ENCODE peak calls at places on chromosomes 1 and 21, in six cellular contexts. One of them, this sample, is unnamed.
A peak's percentile ranks its signal among the peaks of the same experiment; 100 is the strongest.

GRCh38 chr1:29349871-29350491 is 113.7 kb downstream of the PTPRU start:
- DNase-seq in psoas muscle: no peak
- DNase-seq in GM13976: no peak
- DNase-seq in endodermal cell: no peak
- DNase-seq in nephron progenitor cell: no peak
- DNase-seq in coronary artery: no peak
- DNase-seq in this sample: no peak

GRCh38 chr1:153956997-153957715 is 1.3 kb downstream of the CRTC2 start:
- DNase-seq in psoas muscle: no peak
- DNase-seq in GM13976: no peak
- DNase-seq in endodermal cell: no peak
- DNase-seq in nephron progenitor cell: no peak
- DNase-seq in coronary artery: no peak
- DNase-seq in this sample: no peak

GRCh38 chr1:230458509-230458908 is 32.4 kb upstream of the PGBD5 start:
- DNase-seq in psoas muscle: no peak
- DNase-seq in GM13976: no peak
- DNase-seq in endodermal cell: no peak
- DNase-seq in nephron progenitor cell: no peak
- DNase-seq in coronary artery: no peak
- DNase-seq in this sample: no peak

GRCh38 chr1:193190096-193190744 is 3.8 kb upstream of the B3GALT2 start:
- DNase-seq in psoas muscle: no peak
- DNase-seq in GM13976: no peak
- DNase-seq in endodermal cell: no peak
- DNase-seq in nephron progenitor cell: no peak
- DNase-seq in coronary artery: no peak
- DNase-seq in this sample: no peak

GRCh38 chr21:24705201-24705600 is 902.1 kb downstream of the MRPL39 start:
- DNase-seq in psoas muscle: no peak
- DNase-seq in GM13976: no peak
- DNase-seq in endodermal cell: no peak
- DNase-seq in nephron progenitor cell: no peak
- DNase-seq in coronary artery: no peak
- DNase-seq in this sample: no peak

GRCh38 chr1:229674042-229674441 is 48.0 kb downstream of the URB2 start:
- DNase-seq in psoas muscle: no peak
- DNase-seq in GM13976: no peak
- DNase-seq in endodermal cell: no peak
- DNase-seq in nephron progenitor cell: no peak
- DNase-seq in coronary artery: no peak
- DNase-seq in this sample: no peak

GRCh38 chr1:27235827-27236226 is 1.4 kb downstream of the WDTC1 start:
- DNase-seq in psoas muscle: no peak
- DNase-seq in GM13976: no peak
- DNase-seq in endodermal cell: no peak
- DNase-seq in nephron progenitor cell: no peak
- DNase-seq in coronary artery: no peak
- DNase-seq in this sample: no peak

GRCh38 chr1:98468111-98468717 is 193.3 kb upstream of the SNX7 start:
- DNase-seq in psoas muscle: no peak
- DNase-seq in GM13976: peak; percentile 0
- DNase-seq in endodermal cell: no peak
- DNase-seq in nephron progenitor cell: peak; percentile 3
- DNase-seq in coronary artery: no peak
- DNase-seq in this sample: no peak

GRCh38 chr1:185972096-185972875 is 238.1 kb downstream of the HMCN1 start:
- DNase-seq in psoas muscle: no peak
- DNase-seq in GM13976: no peak
- DNase-seq in endodermal cell: no peak
- DNase-seq in nephron progenitor cell: no peak
- DNase-seq in coronary artery: no peak
- DNase-seq in this sample: no peak

GRCh38 chr1:5514519-5515183 is 477.6 kb downstream of the NPHP4 start:
- DNase-seq in psoas muscle: peak; percentile 76
- DNase-seq in GM13976: peak; percentile 87
- DNase-seq in endodermal cell: peak; percentile 92
- DNase-seq in nephron progenitor cell: peak; percentile 91
- DNase-seq in coronary artery: no peak
- DNase-seq in this sample: no peak

GRCh38 chr1:30447701-30448100 is 275.7 kb downstream of the MATN1 start:
- DNase-seq in psoas muscle: no peak
- DNase-seq in GM13976: no peak
- DNase-seq in endodermal cell: peak; percentile 30
- DNase-seq in nephron progenitor cell: no peak
- DNase-seq in coronary artery: no peak
- DNase-seq in this sample: no peak

GRCh38 chr1:238061967-238062613 is 171.4 kb upstream of the ZP4 start:
- DNase-seq in psoas muscle: no peak
- DNase-seq in GM13976: no peak
- DNase-seq in endodermal cell: no peak
- DNase-seq in nephron progenitor cell: no peak
- DNase-seq in coronary artery: no peak
- DNase-seq in this sample: no peak

GRCh38 chr1:110581637-110582036 is 24.5 kb downstream of the KCNA2 start:
- DNase-seq in psoas muscle: no peak
- DNase-seq in GM13976: no peak
- DNase-seq in endodermal cell: no peak
- DNase-seq in nephron progenitor cell: no peak
- DNase-seq in coronary artery: peak; percentile 47
- DNase-seq in this sample: no peak

GRCh38 chr21:36889401-36889800 is 77.1 kb downstream of the HLCS start:
- DNase-seq in psoas muscle: no peak
- DNase-seq in GM13976: no peak
- DNase-seq in endodermal cell: no peak
- DNase-seq in nephron progenitor cell: no peak
- DNase-seq in coronary artery: no peak
- DNase-seq in this sample: peak; percentile 48

GRCh38 chr1:177945943-177946650 is 23.8 kb downstream of the SEC16B start:
- DNase-seq in psoas muscle: peak; percentile 63
- DNase-seq in GM13976: peak; percentile 67
- DNase-seq in endodermal cell: peak; percentile 93
- DNase-seq in nephron progenitor cell: peak; percentile 76
- DNase-seq in coronary artery: no peak
- DNase-seq in this sample: peak; percentile 84

GRCh38 chr1:58539553-58539952 is 7.0 kb downstream of the OMA1 start:
- DNase-seq in psoas muscle: no peak
- DNase-seq in GM13976: no peak
- DNase-seq in endodermal cell: no peak
- DNase-seq in nephron progenitor cell: no peak
- DNase-seq in coronary artery: no peak
- DNase-seq in this sample: no peak

GRCh38 chr1:4128616-4129015 is 228.5 kb upstream of the C1orf174 start:
- DNase-seq in psoas muscle: no peak
- DNase-seq in GM13976: no peak
- DNase-seq in endodermal cell: no peak
- DNase-seq in nephron progenitor cell: no peak
- DNase-seq in coronary artery: no peak
- DNase-seq in this sample: no peak
- TF ChIP-seq CTCF in psoas muscle: no peak
- TF ChIP-seq CTCF in GM13976: no peak
- TF ChIP-seq CTCF in endodermal cell: no peak
- TF ChIP-seq CTCF in nephron progenitor cell: no peak
- TF ChIP-seq CTCF in coronary artery: no peak
- TF ChIP-seq CTCF in this sample: no peak

GRCh38 chr1:47915677-47916353 is 81.4 kb downstream of the TRABD2B start:
- DNase-seq in psoas muscle: no peak
- DNase-seq in GM13976: no peak
- DNase-seq in endodermal cell: peak; percentile 64
- DNase-seq in nephron progenitor cell: no peak
- DNase-seq in coronary artery: no peak
- DNase-seq in this sample: no peak

GRCh38 chr1:47917696-47918095 is 79.5 kb downstream of the TRABD2B start:
- DNase-seq in psoas muscle: no peak
- DNase-seq in GM13976: no peak
- DNase-seq in endodermal cell: no peak
- DNase-seq in nephron progenitor cell: no peak
- DNase-seq in coronary artery: no peak
- DNase-seq in this sample: no peak

GRCh38 chr1:47914952-47915676 is 82.1 kb downstream of the TRABD2B start:
- DNase-seq in psoas muscle: no peak
- DNase-seq in GM13976: no peak
- DNase-seq in endodermal cell: peak; percentile 57
- DNase-seq in nephron progenitor cell: no peak
- DNase-seq in coronary artery: no peak
- DNase-seq in this sample: no peak

GRCh38 chr1:47919113-47919833 is 77.9 kb downstream of the TRABD2B start:
- DNase-seq in psoas muscle: no peak
- DNase-seq in GM13976: no peak
- DNase-seq in endodermal cell: no peak
- DNase-seq in nephron progenitor cell: no peak
- DNase-seq in coronary artery: no peak
- DNase-seq in this sample: no peak

DNA sequence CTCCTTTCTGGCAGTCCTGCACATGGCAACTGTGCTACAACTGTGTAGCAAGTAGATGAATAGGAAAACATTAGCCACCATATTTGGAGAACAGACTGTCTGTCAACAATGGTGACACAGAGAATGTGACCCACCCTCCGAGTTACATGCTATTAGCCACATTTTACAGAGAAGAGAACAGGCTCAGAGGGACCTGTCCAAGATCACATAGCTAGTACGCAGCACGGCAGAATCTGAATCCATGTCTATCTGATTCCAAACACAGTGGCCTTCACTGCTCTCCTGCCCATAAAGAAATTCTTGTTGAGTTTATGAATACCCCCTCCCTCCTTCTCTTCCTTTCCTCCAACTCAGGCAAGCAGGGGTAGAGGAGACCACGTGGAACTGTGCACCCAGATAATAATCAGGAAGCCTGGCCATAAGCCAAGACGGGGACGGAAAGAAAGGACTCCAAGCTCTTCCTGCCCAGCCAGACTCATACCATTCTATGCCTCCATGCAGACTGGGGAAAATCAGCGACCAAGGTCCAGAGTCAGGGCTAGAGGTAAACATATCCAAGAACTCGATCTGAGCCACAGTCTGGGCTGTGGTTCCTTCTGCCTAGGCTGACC is 78.8 kb downstream of the TRABD2B start:
- DNase-seq in psoas muscle: no peak
- DNase-seq in GM13976: no peak
- DNase-seq in endodermal cell: no peak
- DNase-seq in nephron progenitor cell: no peak
- DNase-seq in coronary artery: no peak
- DNase-seq in this sample: no peak
- TF ChIP-seq CTCF in psoas muscle: no peak
- TF ChIP-seq CTCF in GM13976: no peak
- TF ChIP-seq CTCF in endodermal cell: no peak
- TF ChIP-seq CTCF in nephron progenitor cell: no peak
- TF ChIP-seq CTCF in coronary artery: no peak
- TF ChIP-seq CTCF in this sample: no peak

DNA sequence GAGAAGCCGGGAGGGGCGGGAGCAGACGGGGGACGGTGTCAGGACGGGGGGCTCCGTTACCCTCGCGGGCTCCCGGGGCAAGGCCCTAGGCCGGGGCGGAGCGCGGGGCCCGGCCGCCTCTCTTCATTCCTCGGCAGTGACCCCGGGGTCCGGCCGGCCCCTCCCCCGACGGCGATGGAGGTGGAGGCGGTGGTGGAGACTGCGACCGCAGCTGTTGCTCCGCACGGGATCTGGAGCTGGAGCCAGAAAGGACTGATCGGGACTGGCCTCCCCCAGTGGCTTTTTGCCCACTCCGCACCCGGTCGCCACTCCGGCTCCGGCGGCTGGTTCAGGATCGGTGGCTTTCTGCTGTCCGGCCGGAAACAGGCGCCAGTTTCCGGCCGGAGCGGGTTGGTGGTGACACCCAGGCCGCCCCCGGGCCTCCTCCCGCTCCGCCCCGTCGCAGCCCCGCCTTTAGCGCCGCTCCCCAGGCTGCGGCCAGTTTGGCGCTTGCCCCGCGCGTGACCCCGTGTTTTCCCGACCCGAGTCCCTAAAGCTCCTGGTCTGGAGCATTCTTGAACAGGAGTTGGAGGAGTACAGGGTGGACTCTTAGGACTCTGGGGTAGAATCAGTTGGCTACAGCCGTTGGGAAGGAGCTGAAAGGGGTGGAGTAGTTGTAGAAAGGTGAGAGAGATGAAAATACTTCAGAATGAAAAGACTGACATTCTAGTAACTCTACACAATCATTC is at the start of gene OTUD7B:
- DNase-seq in psoas muscle: peak; percentile 95
- DNase-seq in GM13976: peak; percentile 90
- DNase-seq in endodermal cell: peak; percentile 94
- DNase-seq in nephron progenitor cell: peak; percentile 92
- DNase-seq in coronary artery: peak; percentile 90
- DNase-seq in this sample: peak; percentile 94
- TF ChIP-seq CTCF in psoas muscle: peak; percentile 3
- TF ChIP-seq CTCF in GM13976: no peak
- TF ChIP-seq CTCF in endodermal cell: no peak
- TF ChIP-seq CTCF in nephron progenitor cell: no peak
- TF ChIP-seq CTCF in coronary artery: no peak
- TF ChIP-seq CTCF in this sample: no peak

DNA sequence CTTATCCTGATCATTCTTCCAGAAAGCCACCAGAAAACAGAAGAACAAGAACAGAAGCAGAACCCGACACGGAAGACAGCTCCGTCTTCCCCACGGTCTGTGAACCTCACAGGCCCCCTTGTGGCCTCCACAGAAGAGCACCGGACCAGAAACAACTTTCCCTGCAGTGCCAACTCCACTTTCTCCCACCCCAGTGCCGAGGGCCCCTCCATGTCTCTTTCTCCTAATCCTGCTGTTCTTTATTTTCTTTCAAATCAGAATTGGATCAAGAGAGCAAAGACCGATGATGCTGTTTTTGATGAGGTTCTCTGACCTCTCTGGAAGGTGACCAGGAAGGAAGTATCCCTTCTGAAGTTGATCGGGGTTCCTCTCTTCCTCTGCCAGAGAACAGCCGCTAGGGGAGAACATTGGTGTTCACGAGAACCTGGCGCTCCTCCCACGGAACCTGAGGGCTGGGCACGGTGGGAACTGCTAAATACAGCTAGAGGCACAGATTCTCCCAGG is 58.9 kb upstream of the CTTNBP2NL start:
- DNase-seq in psoas muscle: peak; percentile 59
- DNase-seq in GM13976: peak; percentile 30
- DNase-seq in endodermal cell: peak; percentile 74
- DNase-seq in nephron progenitor cell: peak; percentile 34
- DNase-seq in coronary artery: no peak
- DNase-seq in this sample: no peak
- TF ChIP-seq CTCF in psoas muscle: peak; percentile 49
- TF ChIP-seq CTCF in GM13976: no peak
- TF ChIP-seq CTCF in endodermal cell: peak; percentile 90
- TF ChIP-seq CTCF in nephron progenitor cell: peak; percentile 58
- TF ChIP-seq CTCF in coronary artery: peak; percentile 23
- TF ChIP-seq CTCF in this sample: peak; percentile 52

GRCh38 chr1:199123615-199124014 is 484.8 kb downstream of the PTPRC start:
- DNase-seq in psoas muscle: no peak
- DNase-seq in GM13976: no peak
- DNase-seq in endodermal cell: no peak
- DNase-seq in nephron progenitor cell: no peak
- DNase-seq in coronary artery: no peak
- DNase-seq in this sample: no peak
- TF ChIP-seq CTCF in psoas muscle: no peak
- TF ChIP-seq CTCF in GM13976: no peak
- TF ChIP-seq CTCF in endodermal cell: no peak
- TF ChIP-seq CTCF in nephron progenitor cell: no peak
- TF ChIP-seq CTCF in coronary artery: no peak
- TF ChIP-seq CTCF in this sample: no peak

This sample was measured in osteocyte.